ENCODE peak calls at places on chromosomes 12 and 14, in six cellular contexts. K, M, Z, B, J and E are unnamed samples.

GRCh38 chr12:5768880-5769199 is 176.2 kb downstream of the ANO2 start:
- DNase-seq in K (no peak), M (no peak), B (no peak), Z (no peak), J (no peak), E (no peak)

GRCh38 chr12:108722463-108722862 is 8.9 kb downstream of the CORO1C start:
- DNase-seq in K (peak), M (no peak), J (no peak), B (no peak), Z (no peak), E (no peak)

GRCh38 chr14:46571970-46572369 is 79.6 kb downstream of the RPL10L start:
- DNase-seq in B (no peak), J (no peak), M (peak), Z (no peak), K (no peak), E (no peak)

GRCh38 chr12:13573698-13574321 is 377.3 kb downstream of the EMP1 start:
- DNase-seq in Z (no peak), M (peak), B (no peak), K (peak), J (no peak), E (peak)

GRCh38 chr14:63155511-63156189 is 48.6 kb upstream of the RHOJ start:
- DNase-seq in J (no peak), K (peak), M (no peak), Z (no peak), B (no peak), E (no peak)

GRCh38 chr12:79514730-79515525 is 175.8 kb downstream of the PAWR start:
- DNase-seq in B (no peak), M (no peak), K (no peak), J (no peak), Z (no peak), E (no peak)

GRCh38 chr14:49796025-49796424 is 28.1 kb downstream of the KLHDC2 start:
- DNase-seq in J (no peak), K (no peak), B (no peak), M (no peak), Z (no peak), E (no peak)

GRCh38 chr14:55052259-55052930 is 948 bp downstream of the MAPK1IP1L start:
- DNase-seq in J (no peak), B (no peak), Z (no peak), M (no peak), K (peak), E (no peak)

GRCh38 chr12:55492078-55492477 is at the start of gene OR6C68:
- DNase-seq in Z (no peak), J (no peak), M (no peak), K (no peak), B (no peak), E (no peak)

GRCh38 chr12:120684523-120684932 is 2.4 kb upstream of the MLEC start:
- DNase-seq in K (no peak), Z (no peak), B (no peak), M (peak), J (no peak), E (no peak)

GRCh38 chr12:2239376-2240010 is 186.7 kb downstream of the CACNA1C start:
- DNase-seq in Z (no peak), J (no peak), K (no peak), M (no peak), B (no peak), E (no peak)

GRCh38 chr14:92499216-92499615 is 14.4 kb upstream of the RIN3 start:
- DNase-seq in J (no peak), K (no peak), Z (no peak), B (no peak), M (no peak), E (no peak)

GRCh38 chr14:79254069-79254775 is 957.1 kb downstream of the DIO2 start:
- DNase-seq in K (peak), J (no peak), M (no peak), B (no peak), Z (no peak), E (no peak)

GRCh38 chr12:68451261-68452091 is 119.3 kb upstream of the MDM1 start:
- DNase-seq in K (peak), J (no peak), Z (peak), M (no peak), B (no peak), E (no peak)

GRCh38 chr12:69671597-69671996 is 27.5 kb downstream of the BEST3 start:
- DNase-seq in K (no peak), M (no peak), Z (no peak), B (no peak), J (no peak), E (no peak)

GRCh38 chr12:24600996-24601395 is 347.9 kb downstream of the BCAT1 start:
- DNase-seq in Z (no peak), M (no peak), B (no peak), J (no peak), K (peak), E (no peak)

GRCh38 chr14:33799705-33800269 is 151.1 kb downstream of the EGLN3 start:
- DNase-seq in M (no peak), J (peak), Z (no peak), B (peak), K (no peak), E (no peak)

GRCh38 chr12:86233126-86233525 is 23.1 kb downstream of the MGAT4C start:
- DNase-seq in B (no peak), Z (no peak), M (no peak), J (no peak), K (peak), E (no peak)

GRCh38 chr14:100546051-100546443 is 41.2 kb downstream of the BEGAIN start:
- DNase-seq in M (no peak), B (no peak), J (peak), Z (no peak), K (no peak), E (no peak)

GRCh38 chr12:27032679-27033078 is 10.3 kb downstream of the MED21 start:
- DNase-seq in K (no peak), Z (no peak), B (no peak), J (no peak), M (no peak), E (no peak)
- TF ChIP-seq CTCF in K (no peak), Z (no peak), B (no peak), J (no peak), M (no peak), E (no peak)

GRCh38 chr12:113261847-113262470 is 40.7 kb downstream of the TPCN1 start:
- DNase-seq in K (no peak), J (no peak), B (no peak), Z (no peak), M (no peak), E (no peak)
- H3K4me3 ChIP-seq in K (no peak), J (no peak), B (no peak), Z (no peak), M (no peak), E (no peak)

GRCh38 chr14:36070056-36071043 is 106.2 kb downstream of the PTCSC3 start:
- DNase-seq in M (peak), K (peak), Z (no peak), B (peak), J (peak), E (peak)
- TF ChIP-seq CTCF in M (peak), K (peak), Z (peak), B (peak), J (no peak), E (peak)

GRCh38 chr12:57134949-57135348 is 6.7 kb downstream of the LRP1 start:
- DNase-seq in J (no peak), M (no peak), B (no peak), Z (no peak), K (no peak), E (no peak)
- H3K4me3 ChIP-seq in J (no peak), M (no peak), B (no peak), Z (no peak), K (peak), E (no peak)